ENCODE peak calls at places on chromosome 9, in ten cellular contexts. N is osteoblast; R is natural killer cell; B is heart right ventricle; U is caudate nucleus; Y is NCI-H2081; A is NCI-H524; V is AG09319; F is T-helper 22 cell; E is stimulated activated CD4-positive, alpha-beta T cell treated with anti-CD3 and anti-CD28 coated beads, TNF-alpha, amount 100 ng/mL, for 4 hours. X is an unnamed sample.

GRCh38 chr9:97109194-97109811 is 70.4 kb upstream of the CTSV start:
- DNase-seq in N (no peak), R (no peak), B (peak), U (no peak), Y (peak), A (no peak), V (no peak), F (no peak), E (peak), X (peak)

GRCh38 chr9:134660407-134660806 is 18.8 kb downstream of the COL5A1 start:
- DNase-seq in N (no peak), R (no peak), B (no peak), U (no peak), Y (no peak), A (no peak), V (no peak), F (no peak), E (no peak), X (no peak)

GRCh38 chr9:9973062-9973461 is 639.7 kb downstream of the PTPRD start:
- DNase-seq in N (no peak), R (no peak), B (no peak), U (no peak), Y (no peak), A (no peak), V (no peak), F (no peak), E (no peak), X (no peak)

GRCh38 chr9:126204708-126205225 is 121.9 kb upstream of the MVB12B start:
- DNase-seq in N (no peak), R (no peak), B (no peak), U (no peak), Y (no peak), A (no peak), V (no peak), F (no peak), E (no peak), X (no peak)

GRCh38 chr9:97570899-97571298 is 62.3 kb downstream of the TSTD2 start:
- DNase-seq in N (no peak), R (no peak), B (peak), U (peak), Y (no peak), A (no peak), V (no peak), F (no peak), E (no peak), X (no peak)

GRCh38 chr9:99778829-99779228 is 42.9 kb upstream of the NR4A3 start:
- DNase-seq in N (no peak), R (no peak), B (no peak), U (no peak), Y (no peak), A (no peak), V (no peak), F (no peak), E (no peak), X (no peak)

GRCh38 chr9:133048595-133048994 is 13.2 kb upstream of the CEL start:
- DNase-seq in N (peak), R (no peak), B (no peak), U (peak), Y (peak), A (no peak), V (no peak), F (no peak), E (no peak), X (peak)

GRCh38 chr9:34987160-34988040 is 2.1 kb upstream of the DNAJB5 start:
- DNase-seq in N (no peak), R (no peak), B (no peak), U (peak), Y (no peak), A (no peak), V (no peak), F (no peak), E (no peak), X (peak)

GRCh38 chr9:122251351-122251750 is 13.3 kb downstream of the RBM18 start:
- DNase-seq in N (no peak), R (no peak), B (no peak), U (no peak), Y (no peak), A (no peak), V (no peak), F (no peak), E (no peak), X (no peak)

GRCh38 chr9:110125207-110125751 is 82.7 kb downstream of the C9orf152 start:
- DNase-seq in N (peak), R (no peak), B (peak), U (no peak), Y (no peak), A (no peak), V (no peak), F (no peak), E (no peak), X (no peak)

GRCh38 chr9:110076894-110077725 is 130.8 kb downstream of the C9orf152 start:
- DNase-seq in N (no peak), R (no peak), B (no peak), U (no peak), Y (no peak), A (no peak), V (no peak), F (no peak), E (no peak), X (no peak)

GRCh38 chr9:96139592-96140251 is 162.3 kb downstream of the HSD17B3 start:
- DNase-seq in N (peak), R (no peak), B (no peak), U (no peak), Y (peak), A (no peak), V (peak), F (no peak), E (no peak), X (peak)

GRCh38 chr9:131062979-131063378 is 33.4 kb upstream of the AIF1L start:
- DNase-seq in N (peak), R (no peak), B (no peak), U (no peak), Y (no peak), A (no peak), V (no peak), F (no peak), E (no peak), X (no peak)

GRCh38 chr9:18438300-18438925 is 35.5 kb upstream of the ADAMTSL1 start:
- DNase-seq in N (peak), R (no peak), B (peak), U (peak), Y (no peak), A (peak), V (no peak), F (no peak), E (no peak), X (no peak)

GRCh38 chr9:16450578-16450977 is 419.9 kb downstream of the BNC2 start:
- DNase-seq in N (no peak), R (no peak), B (no peak), U (no peak), Y (no peak), A (no peak), V (no peak), F (no peak), E (no peak), X (no peak)

GRCh38 chr9:6426117-6426516 is 13.1 kb downstream of the UHRF2 start:
- DNase-seq in N (peak), R (no peak), B (no peak), U (no peak), Y (no peak), A (no peak), V (no peak), F (no peak), E (no peak), X (no peak)

GRCh38 chr9:105835721-105836120 is 141.4 kb downstream of the TMEM38B start:
- DNase-seq in N (no peak), R (no peak), B (no peak), U (no peak), Y (peak), A (no peak), V (no peak), F (no peak), E (no peak), X (peak)

GRCh38 chr9:137035507-137035834 is 3.6 kb upstream of the FUT7 start:
- DNase-seq in N (no peak), R (no peak), B (no peak), U (no peak), Y (no peak), A (no peak), V (no peak), F (no peak), E (no peak), X (no peak)

GRCh38 chr9:123361086-123361730 is 5.2 kb downstream of the CRB2 start:
- DNase-seq in N (peak), R (no peak), B (no peak), U (no peak), Y (no peak), A (no peak), V (no peak), F (no peak), E (no peak), X (no peak)

GRCh38 chr9:131872006-131872405 is 132.1 kb upstream of the RAPGEF1 start:
- DNase-seq in N (peak), R (no peak), B (no peak), U (no peak), Y (no peak), A (no peak), V (no peak), F (no peak), E (no peak), X (no peak)

GRCh38 chr9:135827866-135828580 is 79.3 kb downstream of the CAMSAP1 start:
- DNase-seq in N (peak), R (no peak), B (no peak), U (no peak), Y (no peak), A (no peak), V (no peak), F (no peak), E (no peak), X (no peak)

GRCh38 chr9:846852-847251 is 5.4 kb downstream of the DMRT1 start:
- DNase-seq in N (no peak), R (no peak), B (no peak), U (no peak), Y (no peak), A (no peak), V (no peak), F (no peak), E (no peak), X (no peak)

GRCh38 chr9:84411647-84412267 is 71.2 kb upstream of the SLC28A3 start:
- DNase-seq in N (no peak), R (no peak), B (no peak), U (no peak), Y (no peak), A (no peak), V (no peak), F (no peak), E (no peak), X (no peak)

GRCh38 chr9:110321055-110321454 is 16.6 kb downstream of the TXNDC8 start:
- DNase-seq in N (no peak), R (no peak), B (peak), U (no peak), Y (no peak), A (no peak), V (no peak), F (no peak), E (no peak), X (no peak)

GRCh38 chr9:87206064-87206661 is 258.9 kb upstream of the GAS1 start:
- DNase-seq in N (peak), R (no peak), B (no peak), U (no peak), Y (no peak), A (no peak), V (peak), F (no peak), E (no peak), X (no peak)

GRCh38 chr9:81145331-81145963 is 543.9 kb downstream of the TLE1 start:
- DNase-seq in N (peak), R (no peak), B (no peak), U (no peak), Y (no peak), A (no peak), V (no peak), F (no peak), E (no peak), X (no peak)

GRCh38 chr9:85332487-85332886 is 409.3 kb downstream of the AGTPBP1 start:
- DNase-seq in N (no peak), R (no peak), B (no peak), U (no peak), Y (no peak), A (no peak), V (no peak), F (no peak), E (no peak), X (peak)